ENCODE peak calls at places on chromosome 18, in ten cellular contexts. W is breast epithelium; P is endodermal cell; C is nucleus accumbens; O is neural crest cell; M is neural progenitor cell; J is mucosa of descending colon; T is H9; A is activated CD8-positive, alpha-beta memory T cell treated with anti-CD3 and anti-CD28 coated beads for 24 hours; Z is activated T-helper 2 cell treated with anti-CD3 and anti-CD28 coated beads, Interferon-gamma antibody, Interleukin-2, Interleukin-4, amounts not matched to agents 10 μg/mL and 5 μg/mL and 100 μg/mL, durations not matched to agents 14 hours and 24 hours and 36 hours. K is an unnamed sample.

GRCh38 chr18:53715243-53715853 is 509.1 kb downstream of the MBD2 start:
- DNase-seq in W (no peak), P (no peak), C (no peak), O (no peak), M (no peak), J (no peak), T (no peak), A (no peak), Z (no peak), K (no peak)

GRCh38 chr18:9552189-9552588 is 62.2 kb downstream of the PPP4R1 start:
- DNase-seq in W (no peak), P (no peak), C (no peak), O (no peak), M (no peak), J (no peak), T (no peak), A (no peak), Z (no peak), K (no peak)

GRCh38 chr18:8982416-8983183 is 119.9 kb upstream of the NDUFV2 start:
- DNase-seq in W (peak), P (peak), C (no peak), O (peak), M (peak), J (no peak), T (no peak), A (no peak), Z (no peak), K (peak)

GRCh38 chr18:79064228-79064627 is 5.0 kb upstream of the ATP9B start:
- DNase-seq in W (no peak), P (no peak), C (no peak), O (no peak), M (no peak), J (no peak), T (no peak), A (no peak), Z (no peak), K (peak)

GRCh38 chr18:62329676-62330454 is 4.8 kb downstream of the TNFRSF11A start:
- DNase-seq in W (peak), P (no peak), C (no peak), O (no peak), M (no peak), J (peak), T (no peak), A (no peak), Z (peak), K (peak)

GRCh38 chr18:74139888-74140287 is 7.7 kb downstream of the FBXO15 start:
- DNase-seq in W (no peak), P (no peak), C (peak), O (no peak), M (no peak), J (no peak), T (no peak), A (no peak), Z (no peak), K (no peak)

GRCh38 chr18:79928563-79928960 is 22.9 kb downstream of the SLC66A2 start:
- DNase-seq in W (no peak), P (no peak), C (no peak), O (no peak), M (no peak), J (peak), T (no peak), A (peak), Z (no peak), K (no peak)

GRCh38 chr18:45166341-45167108 is 448.8 kb upstream of the SLC14A2 start:
- DNase-seq in W (no peak), P (no peak), C (no peak), O (no peak), M (no peak), J (peak), T (no peak), A (no peak), Z (no peak), K (peak)

GRCh38 chr18:48018806-48019295 is 88.4 kb upstream of the SMAD2 start:
- DNase-seq in W (no peak), P (peak), C (no peak), O (no peak), M (no peak), J (no peak), T (peak), A (peak), Z (no peak), K (peak)

GRCh38 chr18:49898421-49898820 is 85.1 kb upstream of the ACAA2 start:
- DNase-seq in W (no peak), P (peak), C (no peak), O (peak), M (peak), J (no peak), T (peak), A (peak), Z (peak), K (no peak)

GRCh38 chr18:35577045-35577848 is 4.3 kb upstream of the GALNT1 start:
- DNase-seq in W (no peak), P (no peak), C (no peak), O (no peak), M (no peak), J (no peak), T (no peak), A (peak), Z (no peak), K (no peak)

GRCh38 chr18:5159080-5159479 is 38.0 kb downstream of the AKAIN1 start:
- DNase-seq in W (no peak), P (no peak), C (no peak), O (no peak), M (no peak), J (no peak), T (no peak), A (no peak), Z (no peak), K (no peak)

GRCh38 chr18:68428666-68429065 is 286.2 kb downstream of the TMX3 start:
- DNase-seq in W (no peak), P (no peak), C (no peak), O (no peak), M (no peak), J (no peak), T (no peak), A (no peak), Z (no peak), K (no peak)

GRCh38 chr18:48274301-48274700 is 134.9 kb downstream of the ZBTB7C start:
- DNase-seq in W (no peak), P (no peak), C (no peak), O (no peak), M (no peak), J (no peak), T (no peak), A (no peak), Z (no peak), K (no peak)

GRCh38 chr18:36389811-36390581 is 92.5 kb downstream of the FHOD3 start:
- DNase-seq in W (no peak), P (no peak), C (no peak), O (no peak), M (no peak), J (no peak), T (no peak), A (no peak), Z (no peak), K (no peak)

GRCh38 chr18:27712066-27712465 is 464.9 kb downstream of the CDH2 start:
- DNase-seq in W (no peak), P (no peak), C (no peak), O (no peak), M (peak), J (no peak), T (no peak), A (no peak), Z (no peak), K (peak)

GRCh38 chr18:12327510-12328178 is 19.6 kb downstream of the TUBB6 start:
- DNase-seq in W (no peak), P (peak), C (no peak), O (peak), M (peak), J (peak), T (peak), A (peak), Z (peak), K (peak)

GRCh38 chr18:35642802-35643201 is 61.3 kb downstream of the GALNT1 start:
- DNase-seq in W (no peak), P (peak), C (no peak), O (no peak), M (no peak), J (no peak), T (no peak), A (no peak), Z (no peak), K (no peak)

GRCh38 chr18:79769698-79770500 is 27.8 kb upstream of the KCNG2 start:
- DNase-seq in W (no peak), P (peak), C (no peak), O (no peak), M (no peak), J (no peak), T (no peak), A (no peak), Z (no peak), K (no peak)

GRCh38 chr18:54239091-54239490 is 14.6 kb upstream of the MBD2 start:
- DNase-seq in W (no peak), P (no peak), C (no peak), O (no peak), M (no peak), J (no peak), T (no peak), A (no peak), Z (no peak), K (no peak)

GRCh38 chr18:74064510-74064909 is 83.1 kb downstream of the FBXO15 start:
- DNase-seq in W (no peak), P (no peak), C (no peak), O (no peak), M (no peak), J (no peak), T (no peak), A (no peak), Z (peak), K (peak)

GRCh38 chr18:24766376-24766775 is 305.9 kb downstream of the HRH4 start:
- DNase-seq in W (no peak), P (no peak), C (no peak), O (no peak), M (no peak), J (no peak), T (no peak), A (no peak), Z (no peak), K (no peak)

GRCh38 chr18:32588191-32588590 is 117.5 kb upstream of the GAREM1 start:
- DNase-seq in W (no peak), P (no peak), C (no peak), O (no peak), M (no peak), J (no peak), T (no peak), A (no peak), Z (no peak), K (no peak)

GRCh38 chr18:70176537-70176936 is 28.9 kb downstream of the RTTN start:
- DNase-seq in W (no peak), P (no peak), C (no peak), O (no peak), M (no peak), J (no peak), T (no peak), A (no peak), Z (no peak), K (no peak)

GRCh38 chr18:48994044-48994651 is 43.4 kb upstream of the SMAD7 start:
- DNase-seq in W (no peak), P (no peak), C (no peak), O (no peak), M (no peak), J (no peak), T (no peak), A (no peak), Z (no peak), K (peak)

GRCh38 chr18:58447342-58448190 is 181.3 kb downstream of the ALPK2 start:
- DNase-seq in W (no peak), P (peak), C (no peak), O (no peak), M (peak), J (no peak), T (no peak), A (no peak), Z (no peak), K (peak)

GRCh38 chr18:51953521-51953920 is 386.5 kb upstream of the DCC start:
- DNase-seq in W (no peak), P (no peak), C (no peak), O (no peak), M (no peak), J (no peak), T (no peak), A (no peak), Z (no peak), K (peak)

GRCh38 chr18:40133253-40133652 is 1821.8 kb upstream of the PIK3C3 start:
- DNase-seq in W (no peak), P (no peak), C (no peak), O (no peak), M (no peak), J (no peak), T (no peak), A (no peak), Z (no peak), K (peak)

GRCh38 chr18:8097942-8098341 is 511.3 kb upstream of the RAB12 start:
- DNase-seq in W (no peak), P (no peak), C (no peak), O (no peak), M (no peak), J (no peak), T (no peak), A (no peak), Z (no peak), K (peak)

GRCh38 chr18:59065684-59066083 is 74.0 kb upstream of the SEC11C start:
- DNase-seq in W (no peak), P (no peak), C (no peak), O (no peak), M (no peak), J (no peak), T (no peak), A (no peak), Z (no peak), K (peak)

GRCh38 chr18:24276994-24277393 is 120.6 kb downstream of the OSBPL1A start:
- DNase-seq in W (no peak), P (no peak), C (no peak), O (no peak), M (no peak), J (no peak), T (no peak), A (no peak), Z (no peak), K (peak)

GRCh38 chr18:47928466-47928865 is 2.0 kb downstream of the SMAD2 start:
- DNase-seq in W (no peak), P (no peak), C (no peak), O (no peak), M (no peak), J (no peak), T (no peak), A (no peak), Z (no peak), K (no peak)

GRCh38 chr18:40431071-40431998 is 1523.7 kb upstream of the PIK3C3 start:
- DNase-seq in W (no peak), P (no peak), C (no peak), O (no peak), M (no peak), J (no peak), T (no peak), A (no peak), Z (no peak), K (no peak)

GRCh38 chr18:56168049-56168781 is 470.2 kb downstream of the TXNL1 start:
- DNase-seq in W (no peak), P (peak), C (no peak), O (no peak), M (peak), J (no peak), T (no peak), A (no peak), Z (no peak), K (no peak)

GRCh38 chr18:22015156-22015555 is 154.2 kb upstream of the GATA6 start:
- DNase-seq in W (no peak), P (no peak), C (no peak), O (no peak), M (no peak), J (no peak), T (no peak), A (no peak), Z (no peak), K (no peak)

GRCh38 chr18:26549103-26549485 is 741 bp upstream of the KCTD1 start:
- DNase-seq in W (peak), P (peak), C (peak), O (peak), M (no peak), J (no peak), T (no peak), A (peak), Z (no peak), K (peak)

GRCh38 chr18:55706893-55707292 is 118.9 kb upstream of the TCF4 start:
- DNase-seq in W (no peak), P (no peak), C (no peak), O (no peak), M (no peak), J (no peak), T (no peak), A (no peak), Z (no peak), K (no peak)

GRCh38 chr18:27843783-27844415 is 333.0 kb downstream of the CDH2 start:
- DNase-seq in W (no peak), P (no peak), C (no peak), O (no peak), M (no peak), J (no peak), T (no peak), A (no peak), Z (no peak), K (no peak)

GRCh38 chr18:293557-293956 is 25.7 kb upstream of the THOC1 start:
- DNase-seq in W (no peak), P (no peak), C (no peak), O (no peak), M (no peak), J (no peak), T (no peak), A (no peak), Z (no peak), K (no peak)